ENCODE peak calls at places on chromosome 19, in five cellular contexts. V is uterus, R is GM23338, K is HCT116, Y is IMR-90. J is an unnamed sample. For H3K4me1, the result is how much of the 10 kb centered on the place peaks cover.

GRCh38 chr19:17184381-17184841 is 30.7 kb upstream of the USE1 start:
- DNase-seq in V (no peak), R (no peak), K (no peak), Y (peak), J (no peak)

GRCh38 chr19:13044160-13044853 is 49.0 kb downstream of the NFIX start:
- DNase-seq in V (no peak), R (no peak), K (no peak), Y (peak), J (no peak)

GRCh38 chr19:15379996-15380647 is 535 bp upstream of the AKAP8 start:
- DNase-seq in V (no peak), R (peak), K (peak), Y (peak), J (no peak)

GRCh38 chr19:35718345-35719041 is 690 bp downstream of the KMT2B start:
- DNase-seq in V (peak), R (peak), K (no peak), Y (no peak), J (peak)

GRCh38 chr19:40801449-40802299 is 2.7 kb downstream of the EGLN2 start:
- DNase-seq in V (no peak), R (no peak), K (no peak), Y (no peak), J (no peak)

GRCh38 chr19:5035817-5036732 is 67.2 kb downstream of the KDM4B start:
- DNase-seq in V (no peak), R (no peak), K (no peak), Y (no peak), J (no peak)

GRCh38 chr19:2575734-2576481 is 100.0 kb downstream of the GADD45B start:
- DNase-seq in V (peak), R (no peak), K (no peak), Y (peak), J (peak)

GRCh38 chr19:51476164-51476563 is 2.2 kb upstream of the CEACAM18 start:
- DNase-seq in V (no peak), R (no peak), K (no peak), Y (no peak), J (no peak)

GRCh38 chr19:45798995-45799517 is 6.4 kb upstream of the DMWD start:
- DNase-seq in V (peak), R (peak), K (no peak), Y (peak), J (peak)

GRCh38 chr19:20077791-20078463 is at the start of gene ZNF90:
- DNase-seq in V (peak), R (peak), K (no peak), Y (peak), J (peak)

GRCh38 chr19:11164879-11165406 is 9.4 kb upstream of the SPC24 start:
- DNase-seq in V (peak), R (no peak), K (no peak), Y (peak), J (peak)

GRCh38 chr19:2338055-2338615 is 9.7 kb downstream of the SPPL2B start:
- DNase-seq in V (no peak), R (no peak), K (no peak), Y (no peak), J (no peak)

GRCh38 chr19:3496392-3497273 is 3.8 kb downstream of the DOHH start:
- DNase-seq in V (no peak), R (no peak), K (no peak), Y (no peak), J (no peak)

GRCh38 chr19:44845612-44846454 is at the start of gene NECTIN2:
- DNase-seq in V (peak), R (peak), K (peak), Y (peak), J (peak)

GRCh38 chr19:18090545-18091216 is 3.9 kb upstream of the IL12RB1 start:
- DNase-seq in V (no peak), R (no peak), K (no peak), Y (peak), J (no peak)

GRCh38 chr19:11767633-11768133 is 883 bp downstream of the ZNF441 start:
- DNase-seq in V (peak), R (peak), K (no peak), Y (peak), J (peak)

GRCh38 chr19:53980553-53981407 is 10.7 kb upstream of the CACNG6 start:
- DNase-seq in V (no peak), R (peak), K (peak), Y (peak), J (peak)

GRCh38 chr19:46404039-46404883 is 9.1 kb downstream of the CCDC8 start:
- DNase-seq in V (peak), R (peak), K (no peak), Y (peak), J (peak)

GRCh38 chr19:6632002-6632621 is 37.8 kb downstream of the TNFSF14 start:
- DNase-seq in V (peak), R (peak), K (peak), Y (peak), J (no peak)

GRCh38 chr19:45496349-45496953 is 396 bp downstream of the RTN2 start:
- DNase-seq in V (peak), R (peak), K (no peak), Y (no peak), J (peak)

GRCh38 chr19:11446652-11447301 is 11.3 kb downstream of the PRKCSH start:
- DNase-seq in V (peak), R (peak), K (no peak), Y (no peak), J (peak)

GRCh38 chr19:13008926-13009787 is 13.9 kb downstream of the NFIX start:
- DNase-seq in V (no peak), R (peak), K (no peak), Y (no peak), J (no peak)

GRCh38 chr19:12937243-12938053 is 961 bp upstream of the CALR start:
- DNase-seq in V (no peak), R (peak), K (no peak), Y (no peak), J (peak)

GRCh38 chr19:58063712-58064111 is 4.6 kb downstream of the ZNF135 start:
- DNase-seq in V (no peak), R (no peak), K (no peak), Y (no peak), J (no peak)

GRCh38 chr19:10580979-10581631 is 6.0 kb downstream of the AP1M2 start:
- DNase-seq in V (peak), R (peak), K (peak), Y (peak), J (peak)

GRCh38 chr19:13302521-13303270 is 152.5 kb downstream of the IER2 start:
- DNase-seq in V (no peak), R (peak), K (no peak), Y (no peak), J (no peak)

GRCh38 chr19:31392514-31392913 is 43.3 kb upstream of the TSHZ3 start:
- DNase-seq in V (no peak), R (no peak), K (no peak), Y (no peak), J (no peak)

GRCh38 chr19:17737690-17738153 is 13.6 kb upstream of the FCHO1 start:
- DNase-seq in V (no peak), R (no peak), K (no peak), Y (peak), J (no peak)

GRCh38 chr19:870314-870713 is 10.8 kb downstream of the CFD start:
- DNase-seq in V (no peak), R (no peak), K (no peak), Y (no peak), J (no peak)

GRCh38 chr19:872266-872951 is 12.9 kb downstream of the CFD start:
- DNase-seq in V (no peak), R (peak), K (peak), Y (peak), J (peak)

GRCh38 chr19:869245-870177 is 10.0 kb downstream of the CFD start:
- DNase-seq in V (peak), R (no peak), K (peak), Y (peak), J (peak)

GRCh38 chr19:871446-872265 is 12.2 kb downstream of the CFD start:
- DNase-seq in V (no peak), R (peak), K (no peak), Y (peak), J (no peak)

DNA sequence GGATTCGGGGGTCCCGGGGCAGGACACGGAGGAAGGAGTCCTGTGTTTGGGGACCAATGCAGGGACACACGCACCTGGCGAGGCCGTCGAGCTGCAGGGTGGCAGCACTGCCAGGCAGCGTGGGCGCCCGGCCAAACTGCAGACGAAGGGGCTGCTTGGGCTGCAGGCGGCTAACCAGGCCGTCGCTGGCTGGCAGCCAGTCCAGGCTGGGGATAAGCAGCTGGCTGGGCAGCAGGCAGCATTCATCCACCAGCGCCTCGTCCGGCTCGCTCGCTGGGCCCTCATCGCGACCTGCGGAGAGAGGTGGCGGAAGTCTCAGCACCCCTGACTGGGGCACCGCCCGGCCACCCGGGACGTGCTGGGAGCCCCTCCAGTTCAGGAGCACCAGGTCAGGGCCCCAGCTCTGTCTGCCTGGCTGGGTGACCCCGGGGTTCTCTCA is 11.5 kb downstream of the CFD start:
- DNase-seq in V (no peak), R (no peak), K (no peak), Y (peak), J (peak)
- H3K4me1 ChIP-seq in V (under half), R (under half), K (under half), Y (under half), J (under half)

DNA sequence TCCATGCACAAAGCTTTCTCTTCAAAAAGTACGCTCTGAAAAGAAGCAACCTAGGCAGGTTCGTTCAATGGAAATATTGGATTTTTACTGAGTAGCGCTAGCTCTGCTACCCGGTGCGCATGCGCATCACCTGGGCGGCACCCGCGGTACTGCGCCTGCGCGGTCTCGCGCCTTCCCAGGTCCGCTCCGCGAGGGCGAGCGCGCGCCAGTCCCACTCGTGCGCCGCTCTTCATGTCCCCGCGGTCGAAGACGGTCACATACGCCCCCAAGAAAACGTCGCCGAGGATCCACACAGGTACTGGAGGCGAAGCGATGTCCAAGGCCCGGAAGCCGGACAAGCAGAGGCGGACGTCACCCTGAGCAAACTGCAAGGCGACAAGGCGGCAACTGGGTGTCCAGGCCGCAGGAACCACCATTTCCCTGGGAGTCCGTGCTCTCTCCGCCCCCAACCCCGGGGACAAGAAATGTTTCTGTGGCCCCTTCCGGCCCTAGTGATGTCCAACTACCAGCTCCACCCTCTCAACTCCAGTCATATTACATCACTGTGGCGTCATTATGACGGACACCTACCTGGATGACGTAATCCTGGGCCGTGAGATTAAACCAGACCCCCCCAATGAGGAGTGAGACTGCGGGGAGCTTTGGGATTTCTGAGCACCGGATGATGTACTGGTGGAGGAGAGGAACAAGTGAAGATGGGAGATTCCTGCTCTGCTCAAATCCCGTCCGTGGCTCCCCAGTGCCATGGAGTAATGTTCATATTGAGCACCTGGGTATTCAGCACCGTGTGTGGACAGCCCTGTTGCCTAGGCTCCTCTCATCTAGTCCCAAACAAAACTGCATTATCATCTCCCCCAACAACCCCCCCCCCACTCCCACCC is 4.8 kb upstream of the KCNC3 start:
- DNase-seq in V (peak), R (peak), K (no peak), Y (no peak), J (peak)
- H3K4me3 ChIP-seq in V (peak), R (peak), K (peak), Y (peak), J (peak)

DNA sequence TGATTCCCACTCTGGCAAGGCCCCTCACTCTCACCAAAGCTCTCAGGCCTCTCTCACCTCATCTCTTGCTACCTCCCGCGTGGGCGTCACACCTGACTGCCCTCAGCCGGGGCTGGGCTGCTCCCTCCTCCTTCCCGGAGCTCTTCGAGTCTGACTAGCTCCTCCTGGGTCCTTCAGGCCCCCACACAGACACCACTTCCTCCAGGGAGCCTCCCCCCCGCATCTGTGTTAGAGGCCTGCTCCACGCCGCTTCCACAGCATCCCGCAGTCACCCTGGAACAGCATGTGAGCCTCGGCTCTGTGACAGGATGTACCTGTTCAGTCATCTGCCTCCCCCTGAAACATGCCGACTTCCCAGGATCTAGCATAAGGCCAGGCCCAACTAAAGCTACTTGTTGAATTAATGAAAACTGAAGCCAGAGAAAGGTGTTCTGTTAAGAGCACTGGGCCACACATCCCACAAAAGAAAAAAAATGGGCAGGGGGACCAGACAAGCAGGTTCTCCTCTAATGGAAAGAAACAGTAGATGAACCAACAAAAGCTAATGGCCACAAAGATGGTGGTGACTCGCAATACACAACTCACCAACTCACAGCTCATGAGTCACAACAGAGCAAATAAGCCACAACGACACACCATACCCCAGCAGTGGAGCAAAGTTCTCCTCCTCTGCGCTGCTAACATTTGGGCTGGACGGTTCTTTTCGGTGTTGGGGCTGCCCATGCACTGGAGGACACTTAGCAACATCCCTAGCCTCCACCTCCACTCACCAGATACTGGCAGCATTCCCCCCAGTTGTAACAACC is 3.0 kb downstream of the PPP6R1 start:
- DNase-seq in V (no peak), R (no peak), K (no peak), Y (peak), J (no peak)
- H3K4me1 ChIP-seq in V (under half), R (under half), K (under half), Y (under half), J (half or more)

GRCh38 chr19:48250290-48251025 is 5.3 kb downstream of the CARD8 start:
- DNase-seq in V (no peak), R (no peak), K (no peak), Y (no peak), J (no peak)
- H3K4me3 ChIP-seq in V (no peak), R (no peak), K (no peak), Y (no peak), J (no peak)

DNA sequence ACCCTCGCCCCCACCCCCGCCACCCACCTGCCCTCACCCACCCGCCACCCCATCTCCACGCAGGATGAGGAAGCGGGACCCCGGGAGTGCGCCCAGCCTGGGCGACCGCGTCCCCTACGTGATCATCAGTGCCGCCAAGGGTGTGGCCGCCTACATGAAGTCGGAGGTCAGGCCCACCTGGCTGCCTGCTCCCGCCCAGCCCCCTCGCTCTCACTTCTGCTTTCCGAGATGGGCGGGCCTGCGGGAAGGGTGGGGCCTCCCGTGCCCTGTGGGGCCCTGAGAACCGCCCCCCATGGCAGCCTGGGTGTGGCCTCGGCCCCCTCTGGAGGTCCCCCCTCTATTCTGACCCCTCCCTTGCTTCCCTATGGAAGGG is 3.1 kb upstream of the SPIB start:
- DNase-seq in V (no peak), R (peak), K (no peak), Y (no peak), J (no peak)
- H3K4me1 ChIP-seq in V (under half), R (under half), K (under half), Y (under half), J (under half)

J was measured in psoas muscle.